ENCODE peak calls at places on chromosome 17, in six cellular contexts. One of them, this sample, is unnamed.

GRCh38 chr17:5115673-5116651 is at the start of gene USP6:
- DNase-seq in SK-N-MC: no peak
- DNase-seq in HCT116: no peak
- DNase-seq in SK-N-SH: no peak
- DNase-seq in endothelial cell of umbilical vein: no peak
- DNase-seq in K562: no peak
- DNase-seq in this sample: no peak

GRCh38 chr17:44947461-44948314 is at the start of gene KIF18B:
- DNase-seq in endothelial cell of umbilical vein: peak
- DNase-seq in HCT116: peak
- DNase-seq in SK-N-MC: peak
- DNase-seq in SK-N-SH: peak
- DNase-seq in K562: peak
- DNase-seq in this sample: peak

GRCh38 chr17:69857412-69857835 is 217.6 kb upstream of the KCNJ16 start:
- DNase-seq in SK-N-MC: no peak
- DNase-seq in SK-N-SH: no peak
- DNase-seq in HCT116: peak
- DNase-seq in K562: peak
- DNase-seq in endothelial cell of umbilical vein: peak
- DNase-seq in this sample: no peak

GRCh38 chr17:50853015-50853615 is 13.0 kb downstream of the TOB1 start:
- DNase-seq in HCT116: no peak
- DNase-seq in K562: no peak
- DNase-seq in SK-N-SH: no peak
- DNase-seq in SK-N-MC: no peak
- DNase-seq in endothelial cell of umbilical vein: peak
- DNase-seq in this sample: no peak

GRCh38 chr17:15109608-15110007 is 155.5 kb downstream of the PMP22 start:
- DNase-seq in endothelial cell of umbilical vein: no peak
- DNase-seq in HCT116: no peak
- DNase-seq in SK-N-MC: no peak
- DNase-seq in K562: no peak
- DNase-seq in SK-N-SH: no peak
- DNase-seq in this sample: no peak

GRCh38 chr17:50268632-50269287 is 5.5 kb upstream of the TMEM92 start:
- DNase-seq in endothelial cell of umbilical vein: peak
- DNase-seq in SK-N-SH: no peak
- DNase-seq in SK-N-MC: no peak
- DNase-seq in HCT116: no peak
- DNase-seq in K562: no peak
- DNase-seq in this sample: peak

GRCh38 chr17:65902831-65903549 is 288.9 kb downstream of the CEP112 start:
- DNase-seq in K562: no peak
- DNase-seq in endothelial cell of umbilical vein: no peak
- DNase-seq in SK-N-SH: no peak
- DNase-seq in HCT116: no peak
- DNase-seq in SK-N-MC: no peak
- DNase-seq in this sample: no peak

GRCh38 chr17:692116-692515 is 22.5 kb downstream of the VPS53 start:
- DNase-seq in endothelial cell of umbilical vein: no peak
- DNase-seq in HCT116: no peak
- DNase-seq in K562: no peak
- DNase-seq in SK-N-MC: no peak
- DNase-seq in SK-N-SH: no peak
- DNase-seq in this sample: no peak

GRCh38 chr17:32208436-32208835 is 57.2 kb upstream of the RHBDL3 start:
- DNase-seq in SK-N-MC: no peak
- DNase-seq in endothelial cell of umbilical vein: no peak
- DNase-seq in K562: no peak
- DNase-seq in HCT116: no peak
- DNase-seq in SK-N-SH: no peak
- DNase-seq in this sample: no peak

GRCh38 chr17:58338454-58338841 is 9.9 kb upstream of the TSPOAP1 start:
- DNase-seq in SK-N-MC: no peak
- DNase-seq in endothelial cell of umbilical vein: no peak
- DNase-seq in K562: no peak
- DNase-seq in HCT116: no peak
- DNase-seq in SK-N-SH: no peak
- DNase-seq in this sample: no peak

GRCh38 chr17:78416311-78416711 is 37.9 kb downstream of the PGS1 start:
- DNase-seq in HCT116: no peak
- DNase-seq in SK-N-MC: no peak
- DNase-seq in endothelial cell of umbilical vein: peak
- DNase-seq in SK-N-SH: no peak
- DNase-seq in K562: no peak
- DNase-seq in this sample: peak

GRCh38 chr17:53313746-53314145 is 509.0 kb upstream of the KIF2B start:
- DNase-seq in SK-N-MC: no peak
- DNase-seq in endothelial cell of umbilical vein: no peak
- DNase-seq in SK-N-SH: no peak
- DNase-seq in K562: no peak
- DNase-seq in HCT116: no peak
- DNase-seq in this sample: no peak

GRCh38 chr17:28261219-28261618 is 57.8 kb upstream of the TMEM97 start:
- DNase-seq in SK-N-MC: no peak
- DNase-seq in HCT116: no peak
- DNase-seq in SK-N-SH: no peak
- DNase-seq in endothelial cell of umbilical vein: no peak
- DNase-seq in K562: no peak
- DNase-seq in this sample: no peak

GRCh38 chr17:9291912-9292562 is 270.7 kb downstream of the NTN1 start:
- DNase-seq in endothelial cell of umbilical vein: peak
- DNase-seq in HCT116: no peak
- DNase-seq in SK-N-MC: no peak
- DNase-seq in K562: peak
- DNase-seq in SK-N-SH: peak
- DNase-seq in this sample: peak

GRCh38 chr17:14304876-14305636 is 4.2 kb downstream of the HS3ST3B1 start:
- DNase-seq in endothelial cell of umbilical vein: no peak
- DNase-seq in SK-N-MC: no peak
- DNase-seq in K562: no peak
- DNase-seq in HCT116: no peak
- DNase-seq in SK-N-SH: no peak
- DNase-seq in this sample: no peak

GRCh38 chr17:60947100-60947499 is 269.4 kb downstream of the BCAS3 start:
- DNase-seq in HCT116: no peak
- DNase-seq in K562: no peak
- DNase-seq in endothelial cell of umbilical vein: no peak
- DNase-seq in SK-N-MC: no peak
- DNase-seq in SK-N-SH: peak
- DNase-seq in this sample: no peak

GRCh38 chr17:58229384-58229783 is 9.0 kb upstream of the LPO start:
- DNase-seq in HCT116: no peak
- DNase-seq in endothelial cell of umbilical vein: no peak
- DNase-seq in SK-N-MC: no peak
- DNase-seq in K562: no peak
- DNase-seq in SK-N-SH: no peak
- DNase-seq in this sample: no peak

GRCh38 chr17:75639771-75640555 is 6.7 kb downstream of the SMIM5 start:
- DNase-seq in SK-N-SH: no peak
- DNase-seq in HCT116: no peak
- DNase-seq in K562: no peak
- DNase-seq in endothelial cell of umbilical vein: no peak
- DNase-seq in SK-N-MC: no peak
- DNase-seq in this sample: peak

GRCh38 chr17:67377727-67378443 is 804 bp downstream of the PITPNC1 start:
- DNase-seq in SK-N-MC: no peak
- DNase-seq in endothelial cell of umbilical vein: no peak
- DNase-seq in HCT116: no peak
- DNase-seq in SK-N-SH: peak
- DNase-seq in K562: peak
- DNase-seq in this sample: peak

GRCh38 chr17:8320990-8321389 is 10.9 kb downstream of the ARHGEF15 start:
- DNase-seq in HCT116: peak
- DNase-seq in endothelial cell of umbilical vein: no peak
- DNase-seq in K562: peak
- DNase-seq in SK-N-MC: no peak
- DNase-seq in SK-N-SH: no peak
- DNase-seq in this sample: no peak

GRCh38 chr17:66548158-66548557 is 245.7 kb downstream of the PRKCA start:
- DNase-seq in HCT116: no peak
- DNase-seq in endothelial cell of umbilical vein: peak
- DNase-seq in SK-N-SH: no peak
- DNase-seq in K562: no peak
- DNase-seq in SK-N-MC: no peak
- DNase-seq in this sample: no peak

GRCh38 chr17:42325026-42325425 is 36.7 kb downstream of the STAT5A start:
- DNase-seq in SK-N-MC: no peak
- DNase-seq in K562: no peak
- DNase-seq in SK-N-SH: no peak
- DNase-seq in HCT116: peak
- DNase-seq in endothelial cell of umbilical vein: peak
- DNase-seq in this sample: no peak

GRCh38 chr17:1765576-1765975 is 3.7 kb downstream of the SERPINF1 start:
- DNase-seq in K562: no peak
- DNase-seq in SK-N-SH: no peak
- DNase-seq in SK-N-MC: no peak
- DNase-seq in endothelial cell of umbilical vein: no peak
- DNase-seq in HCT116: no peak
- DNase-seq in this sample: no peak

GRCh38 chr17:1764274-1764673 is 2.4 kb downstream of the SERPINF1 start:
- DNase-seq in K562: peak
- DNase-seq in SK-N-MC: no peak
- DNase-seq in endothelial cell of umbilical vein: peak
- DNase-seq in HCT116: no peak
- DNase-seq in SK-N-SH: no peak
- DNase-seq in this sample: peak

GRCh38 chr17:1759529-1759928 is 2.3 kb upstream of the SERPINF1 start:
- DNase-seq in HCT116: no peak
- DNase-seq in SK-N-SH: no peak
- DNase-seq in K562: no peak
- DNase-seq in SK-N-MC: no peak
- DNase-seq in endothelial cell of umbilical vein: no peak
- DNase-seq in this sample: no peak

GRCh38 chr17:1762906-1763829 is 1.3 kb downstream of the SERPINF1 start:
- DNase-seq in HCT116: no peak
- DNase-seq in SK-N-SH: peak
- DNase-seq in endothelial cell of umbilical vein: no peak
- DNase-seq in SK-N-MC: no peak
- DNase-seq in K562: peak
- DNase-seq in this sample: no peak

GRCh38 chr17:1762233-1762905 is 509 bp downstream of the SERPINF1 start:
- DNase-seq in HCT116: no peak
- DNase-seq in SK-N-SH: peak
- DNase-seq in K562: peak
- DNase-seq in SK-N-MC: no peak
- DNase-seq in endothelial cell of umbilical vein: no peak
- DNase-seq in this sample: no peak
- TF ChIP-seq POLR2AphosphoS5 in HCT116: no peak
- TF ChIP-seq POLR2AphosphoS5 in SK-N-SH: no peak
- TF ChIP-seq POLR2AphosphoS5 in K562: no peak
- TF ChIP-seq POLR2AphosphoS5 in SK-N-MC: no peak
- TF ChIP-seq POLR2AphosphoS5 in endothelial cell of umbilical vein: no peak
- TF ChIP-seq POLR2AphosphoS5 in this sample: no peak

DNA sequence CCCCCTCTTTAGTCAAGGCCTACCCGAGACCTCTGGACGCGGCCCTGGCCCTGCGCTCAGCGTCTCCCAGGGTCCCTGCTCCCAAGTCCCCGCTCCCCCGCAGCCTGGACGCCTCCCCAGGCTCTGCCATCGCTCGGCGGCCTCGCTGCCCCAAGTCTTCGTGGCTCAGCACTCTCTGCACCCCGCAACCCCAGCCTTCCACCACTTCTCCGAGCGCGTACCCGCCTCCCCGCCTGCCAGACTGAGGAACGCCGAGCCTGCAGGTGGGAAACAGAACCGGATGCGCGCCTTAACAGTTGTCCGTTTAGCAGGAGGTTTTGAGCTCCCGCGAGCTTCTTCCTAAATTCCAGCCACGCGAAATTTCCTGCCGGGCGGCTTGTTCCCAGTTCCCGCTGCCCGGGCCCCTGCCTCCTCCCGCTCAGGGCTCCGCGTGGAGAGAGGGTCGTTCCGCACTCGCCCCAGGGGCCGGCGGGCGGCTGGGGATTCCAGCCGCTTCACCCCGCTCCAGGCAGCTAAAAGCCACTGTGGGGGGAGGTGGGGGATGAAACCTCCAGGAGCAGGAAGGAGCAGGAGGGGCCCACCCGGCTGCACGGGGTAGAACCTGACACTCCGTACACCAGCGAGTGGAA is 87.7 kb downstream of the KCNJ12 start:
- DNase-seq in K562: no peak
- DNase-seq in SK-N-MC: no peak
- DNase-seq in HCT116: no peak
- DNase-seq in SK-N-SH: no peak
- DNase-seq in endothelial cell of umbilical vein: no peak
- DNase-seq in this sample: no peak
- H3K4me3 ChIP-seq in K562: no peak
- H3K4me3 ChIP-seq in SK-N-MC: no peak
- H3K4me3 ChIP-seq in HCT116: no peak
- H3K4me3 ChIP-seq in SK-N-SH: no peak
- H3K4me3 ChIP-seq in endothelial cell of umbilical vein: no peak
- H3K4me3 ChIP-seq in this sample: no peak

GRCh38 chr17:30345527-30346075 is 11.7 kb upstream of the TMIGD1 start:
- DNase-seq in SK-N-MC: no peak
- DNase-seq in SK-N-SH: no peak
- DNase-seq in K562: peak
- DNase-seq in endothelial cell of umbilical vein: no peak
- DNase-seq in HCT116: no peak
- DNase-seq in this sample: no peak
- TF ChIP-seq POLR2AphosphoS5 in SK-N-MC: no peak
- TF ChIP-seq POLR2AphosphoS5 in SK-N-SH: no peak
- TF ChIP-seq POLR2AphosphoS5 in K562: no peak
- TF ChIP-seq POLR2AphosphoS5 in endothelial cell of umbilical vein: no peak
- TF ChIP-seq POLR2AphosphoS5 in HCT116: no peak
- TF ChIP-seq POLR2AphosphoS5 in this sample: no peak

DNA sequence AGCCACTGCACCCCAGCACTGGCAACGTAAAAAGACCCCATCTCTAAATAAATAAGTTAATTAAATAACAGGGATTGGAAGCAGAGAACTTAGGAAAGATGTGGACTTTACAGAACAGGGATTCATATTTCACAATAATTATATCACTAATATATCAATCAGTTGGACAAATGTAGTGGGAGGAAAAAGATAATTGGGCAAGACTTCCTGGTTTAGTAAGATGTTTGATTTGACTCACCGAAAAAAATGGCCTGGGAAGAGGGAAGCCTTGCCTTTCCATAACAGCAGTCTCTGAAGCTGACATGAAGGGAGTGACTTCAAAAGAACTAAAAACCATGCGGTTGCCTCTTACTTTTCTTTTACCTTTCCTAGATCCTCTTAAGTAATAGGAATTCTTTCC is 15.2 kb upstream of the C17orf78 start:
- DNase-seq in HCT116: no peak
- DNase-seq in SK-N-SH: no peak
- DNase-seq in endothelial cell of umbilical vein: no peak
- DNase-seq in K562: no peak
- DNase-seq in SK-N-MC: no peak
- DNase-seq in this sample: no peak
- H3K4me3 ChIP-seq in HCT116: no peak
- H3K4me3 ChIP-seq in SK-N-SH: no peak
- H3K4me3 ChIP-seq in endothelial cell of umbilical vein: no peak
- H3K4me3 ChIP-seq in K562: no peak
- H3K4me3 ChIP-seq in SK-N-MC: no peak
- H3K4me3 ChIP-seq in this sample: no peak

GRCh38 chr17:46770439-46770817 is 48.1 kb downstream of the WNT3 start:
- DNase-seq in HCT116: no peak
- DNase-seq in K562: no peak
- DNase-seq in SK-N-MC: no peak
- DNase-seq in endothelial cell of umbilical vein: no peak
- DNase-seq in SK-N-SH: peak
- DNase-seq in this sample: no peak
- TF ChIP-seq POLR2AphosphoS5 in HCT116: no peak
- TF ChIP-seq POLR2AphosphoS5 in K562: no peak
- TF ChIP-seq POLR2AphosphoS5 in SK-N-MC: no peak
- TF ChIP-seq POLR2AphosphoS5 in endothelial cell of umbilical vein: no peak
- TF ChIP-seq POLR2AphosphoS5 in SK-N-SH: no peak
- TF ChIP-seq POLR2AphosphoS5 in this sample: no peak